ENCODE peak calls at places on chromosome 21, in six cellular contexts. P is activated CD4-positive, alpha-beta T cell treated with anti-CD3 and anti-CD28 coated beads for 24 hours; W is amniotic epithelial cell; F is stimulated activated CD4-positive, alpha-beta T cell treated with anti-CD3 and anti-CD28 coated beads, Interleukin-1b, Interleukin-23, amount 100 ng/mL, for 1 hour; B is SW 1271; S is prostate gland. X is an unnamed sample.

GRCh38 chr21:14741237-14741636 is 195.1 kb upstream of the SAMSN1 start:
- DNase-seq in P (no peak), W (no peak), F (no peak), B (no peak), S (no peak), X (no peak)

GRCh38 chr21:34945288-34945687 is 103.8 kb downstream of the RUNX1 start:
- DNase-seq in P (no peak), W (no peak), F (no peak), B (no peak), S (no peak), X (no peak)

GRCh38 chr21:34630536-34631143 is 15.7 kb upstream of the RCAN1 start:
- DNase-seq in P (no peak), W (peak; percentile 44), F (no peak), B (peak; percentile 51), S (peak; percentile 22), X (no peak)

GRCh38 chr21:40466893-40467483 is 380.0 kb downstream of the DSCAM start:
- DNase-seq in P (no peak), W (no peak), F (no peak), B (peak; percentile 3), S (peak; percentile 37), X (no peak)

GRCh38 chr21:29436650-29437049 is 137.9 kb downstream of the BACH1 start:
- DNase-seq in P (no peak), W (no peak), F (no peak), B (no peak), S (no peak), X (no peak)

GRCh38 chr21:29168874-29169273 is 38.4 kb downstream of the MAP3K7CL start:
- DNase-seq in P (no peak), W (no peak), F (no peak), B (peak; percentile 20), S (no peak), X (no peak)

GRCh38 chr21:45098867-45099266 is 24.5 kb downstream of the ADARB1 start:
- DNase-seq in P (no peak), W (no peak), F (no peak), B (peak; percentile 43), S (no peak), X (no peak)

GRCh38 chr21:26809745-26810144 is 35.5 kb downstream of the ADAMTS1 start:
- DNase-seq in P (no peak), W (no peak), F (no peak), B (no peak), S (no peak), X (no peak)

GRCh38 chr21:46084709-46085108 is 13.2 kb upstream of the COL6A2 start:
- DNase-seq in P (no peak), W (no peak), F (no peak), B (no peak), S (no peak), X (no peak)

GRCh38 chr21:35933466-35933865 is 126.9 kb downstream of the SETD4 start:
- DNase-seq in P (no peak), W (peak; percentile 80), F (no peak), B (peak; percentile 46), S (no peak), X (no peak)

GRCh38 chr21:41672543-41672915 is 94.3 kb downstream of the RIPK4 start:
- DNase-seq in P (no peak), W (no peak), F (no peak), B (no peak), S (no peak), X (no peak)

GRCh38 chr21:45078877-45079281 is 4.5 kb downstream of the ADARB1 start:
- DNase-seq in P (peak; percentile 53), W (peak; percentile 96), F (peak; percentile 58), B (no peak), S (no peak), X (no peak)

GRCh38 chr21:37266515-37267221 is 466 bp downstream of the VPS26C start:
- DNase-seq in P (peak; percentile 8), W (peak; percentile 31), F (no peak), B (no peak), S (no peak), X (no peak)

GRCh38 chr21:38819719-38820147 is 14.0 kb downstream of the ETS2 start:
- DNase-seq in P (no peak), W (peak; percentile 58), F (no peak), B (peak; percentile 9), S (peak; percentile 61), X (no peak)

GRCh38 chr21:45920824-45921600 is 60.6 kb upstream of the COL6A1 start:
- DNase-seq in P (no peak), W (no peak), F (no peak), B (no peak), S (no peak), X (no peak)

GRCh38 chr21:29130234-29130993 is at the start of gene MAP3K7CL:
- DNase-seq in P (no peak), W (peak; percentile 100), F (no peak), B (no peak), S (no peak), X (no peak)

GRCh38 chr21:35578350-35578782 is 482.0 kb downstream of the SETD4 start:
- DNase-seq in P (no peak), W (peak; percentile 89), F (no peak), B (no peak), S (no peak), X (no peak)

GRCh38 chr21:46550511-46550941 is 54.4 kb downstream of the S100B start:
- DNase-seq in P (no peak), W (no peak), F (peak; percentile 29), B (no peak), S (no peak), X (no peak)

GRCh38 chr21:42221581-42222345 is 2.8 kb downstream of the ABCG1 start:
- DNase-seq in P (no peak), W (peak; percentile 84), F (no peak), B (no peak), S (no peak), X (no peak)

GRCh38 chr21:29072873-29073221 is 601 bp downstream of the CCT8 start:
- DNase-seq in P (no peak), W (peak; percentile 37), F (no peak), B (no peak), S (no peak), X (no peak)

GRCh38 chr21:40947713-40948112 is 100.8 kb upstream of the DSCAM start:
- DNase-seq in P (no peak), W (no peak), F (no peak), B (no peak), S (no peak), X (no peak)

GRCh38 chr21:29303301-29303700 is 4.6 kb downstream of the BACH1 start:
- DNase-seq in P (no peak), W (no peak), F (no peak), B (no peak), S (no peak), X (no peak)

GRCh38 chr21:35390013-35390776 is 341.1 kb upstream of the RUNX1 start:
- DNase-seq in P (no peak), W (peak; percentile 87), F (no peak), B (no peak), S (peak; percentile 49), X (no peak)

GRCh38 chr21:27505516-27505915 is 538.6 kb upstream of the ADAMTS5 start:
- DNase-seq in P (no peak), W (peak; percentile 70), F (no peak), B (no peak), S (no peak), X (no peak)

GRCh38 chr21:33198346-33199135 is 31.2 kb upstream of the IFNAR2 start:
- DNase-seq in P (no peak), W (no peak), F (no peak), B (no peak), S (peak; percentile 14), X (no peak)

X was measured in cortex of kidney.